ENCODE peak calls at places on chromosome 11, in five cellular contexts. R is fibroblast of villous mesenchyme, Q is MM.1S, D is body of pancreas, T is HFF-Myc. K is an unnamed sample.

GRCh38 chr11:19216709-19217374 is 15.1 kb upstream of the CSRP3 start:
- DNase-seq in R (no peak), Q (no peak), D (no peak), T (no peak), K (no peak)

GRCh38 chr11:17773674-17774073 is 39.1 kb downstream of the KCNC1 start:
- DNase-seq in T (no peak), D (no peak), Q (no peak), R (no peak), K (no peak)

GRCh38 chr11:113906038-113906437 is 1.4 kb downstream of the HTR3B start:
- DNase-seq in Q (no peak), D (peak), T (no peak), R (peak), K (peak)

GRCh38 chr11:1761110-1761856 is 2.4 kb downstream of the CTSD start:
- DNase-seq in Q (no peak), T (no peak), R (no peak), D (no peak), K (no peak)

GRCh38 chr11:59201376-59201775 is 11.4 kb downstream of the MPEG1 start:
- DNase-seq in T (no peak), D (no peak), Q (no peak), R (no peak), K (peak)

GRCh38 chr11:131447268-131447667 is 76.9 kb downstream of the NTM start:
- DNase-seq in D (no peak), Q (no peak), R (no peak), T (no peak), K (no peak)

GRCh38 chr11:69398529-69399492 is 82.7 kb upstream of the LINC01488 start:
- DNase-seq in R (peak), T (no peak), Q (no peak), D (peak), K (no peak)

GRCh38 chr11:68441466-68442230 is 18.9 kb upstream of the PPP6R3 start:
- DNase-seq in D (no peak), T (no peak), Q (no peak), R (peak), K (no peak)

GRCh38 chr11:79173615-79174014 is 267.2 kb downstream of the TENM4 start:
- DNase-seq in D (no peak), T (no peak), R (peak), Q (no peak), K (no peak)

GRCh38 chr11:87236368-87236767 is 198.6 kb downstream of the TMEM135 start:
- DNase-seq in R (no peak), T (no peak), D (no peak), Q (no peak), K (no peak)

GRCh38 chr11:3041699-3042098 is 15.5 kb downstream of the CARS1 start:
- DNase-seq in T (no peak), R (no peak), D (peak), Q (no peak), K (no peak)

GRCh38 chr11:125271436-125272064 is 107.0 kb downstream of the PKNOX2 start:
- DNase-seq in R (no peak), T (no peak), D (no peak), Q (no peak), K (no peak)

GRCh38 chr11:131845255-131845654 is 474.8 kb downstream of the NTM start:
- DNase-seq in Q (no peak), T (no peak), D (no peak), R (no peak), K (no peak)

GRCh38 chr11:19995131-19995530 is 165.1 kb downstream of the DBX1 start:
- DNase-seq in D (no peak), Q (no peak), R (peak), T (no peak), K (no peak)

GRCh38 chr11:9691865-9692264 is 28.0 kb downstream of the SWAP70 start:
- DNase-seq in R (no peak), Q (no peak), D (no peak), T (no peak), K (no peak)

GRCh38 chr11:84780689-84781293 is 846.4 kb downstream of the DLG2 start:
- DNase-seq in R (peak), Q (peak), D (no peak), T (no peak), K (peak)

GRCh38 chr11:17542249-17542648 is 2.0 kb downstream of the USH1C start:
- DNase-seq in T (no peak), R (no peak), D (peak), Q (no peak), K (no peak)

GRCh38 chr11:64870176-64870892 is 8.1 kb downstream of the EHD1 start:
- DNase-seq in D (no peak), T (no peak), Q (no peak), R (peak), K (peak)

GRCh38 chr11:102253018-102253775 is 64.1 kb upstream of the BIRC3 start:
- DNase-seq in D (no peak), R (no peak), Q (no peak), T (no peak), K (no peak)

GRCh38 chr11:59187587-59187986 is 15.7 kb downstream of the DTX4 start:
- DNase-seq in Q (no peak), R (peak), D (no peak), T (no peak), K (no peak)

GRCh38 chr11:8354622-8355417 is 91.1 kb upstream of the LMO1 start:
- DNase-seq in T (no peak), D (no peak), Q (no peak), R (no peak), K (peak)

GRCh38 chr11:47980907-47981621 is 705 bp downstream of the PTPRJ start:
- DNase-seq in D (peak), T (no peak), R (peak), Q (peak), K (peak)
- TF ChIP-seq CTCF in D (peak), T (no peak), R (peak), Q (no peak), K (no peak)

GRCh38 chr11:43130616-43131015 is 181.2 kb upstream of the API5 start:
- DNase-seq in T (no peak), D (no peak), R (no peak), Q (no peak), K (peak)
- TF ChIP-seq CTCF in T (no peak), D (no peak), R (no peak), Q (no peak), K (peak)

DNA sequence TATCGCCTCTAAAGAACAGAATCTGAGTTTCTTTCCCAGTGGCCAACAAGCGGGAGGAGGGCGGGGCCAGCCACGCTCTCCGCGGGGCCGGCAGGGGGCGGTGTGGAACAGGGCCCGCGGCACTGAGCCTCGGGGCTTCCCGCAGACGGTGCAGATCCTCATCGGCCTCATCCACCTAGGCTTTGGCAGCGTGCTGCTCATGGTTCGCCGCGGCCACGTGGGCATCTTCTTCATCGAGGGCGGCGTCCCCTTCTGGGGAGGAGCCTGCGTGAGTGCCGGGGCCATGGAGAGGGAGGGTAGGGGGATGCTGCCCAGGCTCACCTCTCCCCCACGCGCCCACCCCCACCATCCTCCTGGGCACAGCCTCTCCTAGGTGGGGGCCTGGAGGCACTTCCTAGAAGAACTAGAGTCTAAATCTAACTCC is 10.7 kb downstream of the MS4A15 start:
- DNase-seq in R (no peak), Q (no peak), D (no peak), T (no peak), K (no peak)
- TF ChIP-seq CTCF in R (peak), Q (no peak), D (peak), T (peak), K (peak)

GRCh38 chr11:37352485-37352884 is 754.4 kb upstream of the RAG2 start:
- DNase-seq in R (no peak), Q (no peak), D (no peak), T (no peak), K (no peak)
- TF ChIP-seq CTCF in R (no peak), Q (no peak), D (no peak), T (no peak), K (no peak)

DNA sequence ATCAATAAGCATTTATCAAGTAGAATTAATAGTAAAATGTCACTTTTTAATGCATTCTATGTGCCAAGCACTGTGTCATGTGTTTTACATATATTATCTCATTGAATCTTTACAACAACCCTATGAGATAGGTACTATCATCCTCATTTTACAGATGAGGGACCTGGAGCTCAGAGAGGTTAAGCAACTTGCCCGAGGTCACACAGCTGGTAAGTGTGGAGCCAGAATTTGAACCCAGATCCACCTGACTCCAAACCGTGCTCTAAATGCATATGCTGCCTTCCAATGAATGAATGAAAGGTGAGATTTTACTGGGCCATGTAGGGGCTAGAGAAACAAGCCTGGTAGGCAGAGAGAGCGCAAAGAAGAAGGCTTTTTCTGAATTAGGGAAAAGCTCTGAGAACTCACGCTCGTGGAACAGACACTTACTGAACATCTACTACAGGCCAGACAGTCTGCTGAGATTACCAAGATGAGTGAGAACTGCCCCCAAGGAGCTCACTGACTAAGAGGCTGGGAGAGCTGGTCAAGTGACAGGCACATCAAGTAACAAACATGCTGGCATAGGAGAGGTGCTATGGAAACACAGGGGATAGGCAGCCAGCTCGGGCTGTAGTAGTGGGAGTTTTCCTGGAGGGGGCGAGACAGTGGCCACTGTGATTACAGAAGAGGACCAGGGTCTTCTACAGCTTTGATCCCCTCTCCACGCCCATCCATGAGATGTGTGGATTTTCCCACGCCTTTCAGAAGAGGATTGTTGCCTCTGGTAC is 4.4 kb downstream of the ABCG4 start:
- DNase-seq in Q (no peak), R (no peak), D (no peak), T (no peak), K (no peak)
- TF ChIP-seq CTCF in Q (no peak), R (peak), D (no peak), T (peak), K (no peak)

GRCh38 chr11:71251761-71252433 is 480 bp downstream of the SHANK2 start:
- DNase-seq in R (no peak), D (peak), T (no peak), Q (no peak), K (peak)
- TF ChIP-seq CTCF in R (peak), D (peak), T (no peak), Q (no peak), K (peak)

GRCh38 chr11:63683133-63683991 is 2.1 kb downstream of the RTN3 start:
- DNase-seq in Q (no peak), R (peak), D (no peak), T (no peak), K (no peak)

GRCh38 chr11:63680842-63681207 is 475 bp upstream of the RTN3 start:
- DNase-seq in Q (no peak), T (no peak), D (no peak), R (no peak), K (peak)

GRCh38 chr11:63686912-63687311 is 5.6 kb downstream of the RTN3 start:
- DNase-seq in T (no peak), Q (no peak), D (peak), R (no peak), K (no peak)

GRCh38 chr11:63681208-63682044 is at the start of gene RTN3:
- DNase-seq in D (peak), Q (peak), R (peak), T (peak), K (peak)

DNA sequence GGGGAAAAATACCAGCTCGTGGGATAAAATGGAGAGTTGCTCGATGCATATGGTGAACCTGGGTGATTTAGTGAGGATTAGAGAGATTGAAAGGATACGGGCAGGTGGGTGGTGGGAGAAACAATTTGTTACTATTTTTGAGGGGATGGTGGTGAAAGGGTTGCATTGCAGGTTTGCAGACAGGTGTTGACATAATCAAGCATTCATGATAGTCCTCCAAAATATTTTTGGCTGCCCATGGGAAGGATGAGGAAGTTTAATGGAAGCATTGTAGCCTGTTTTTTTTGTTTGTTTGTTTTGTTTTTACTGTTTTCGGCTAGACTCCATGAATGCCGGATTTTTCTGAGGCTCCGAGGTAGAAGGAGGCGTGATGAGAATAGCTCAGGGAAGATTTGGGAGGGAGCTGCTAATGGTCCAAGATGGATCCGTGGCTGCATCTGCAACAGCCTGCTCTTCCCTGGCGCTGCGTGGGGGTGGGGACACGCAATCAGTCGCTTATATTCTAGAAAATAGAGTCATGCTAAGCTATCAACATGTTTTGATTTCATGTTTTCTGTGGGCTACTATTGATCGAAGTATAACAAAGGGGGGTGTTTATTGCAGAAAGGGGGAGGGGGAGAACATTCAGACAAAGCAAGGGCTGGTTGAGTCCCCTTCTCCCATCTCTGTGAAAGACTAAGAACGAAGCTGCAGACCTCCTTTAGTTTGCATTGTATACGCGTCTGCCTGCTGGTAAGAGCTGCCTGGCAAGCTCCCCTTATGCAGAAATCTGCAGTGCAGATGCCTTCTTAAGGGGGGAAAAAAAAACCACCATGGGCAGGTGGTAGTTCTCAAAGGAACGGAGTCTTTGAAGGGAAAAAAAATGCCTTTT is 980 bp downstream of the RTN3 start:
- DNase-seq in R (peak), D (peak), Q (no peak), T (no peak), K (peak)
- TF ChIP-seq CTCF in R (no peak), D (peak), Q (peak), T (no peak), K (peak)

DNA sequence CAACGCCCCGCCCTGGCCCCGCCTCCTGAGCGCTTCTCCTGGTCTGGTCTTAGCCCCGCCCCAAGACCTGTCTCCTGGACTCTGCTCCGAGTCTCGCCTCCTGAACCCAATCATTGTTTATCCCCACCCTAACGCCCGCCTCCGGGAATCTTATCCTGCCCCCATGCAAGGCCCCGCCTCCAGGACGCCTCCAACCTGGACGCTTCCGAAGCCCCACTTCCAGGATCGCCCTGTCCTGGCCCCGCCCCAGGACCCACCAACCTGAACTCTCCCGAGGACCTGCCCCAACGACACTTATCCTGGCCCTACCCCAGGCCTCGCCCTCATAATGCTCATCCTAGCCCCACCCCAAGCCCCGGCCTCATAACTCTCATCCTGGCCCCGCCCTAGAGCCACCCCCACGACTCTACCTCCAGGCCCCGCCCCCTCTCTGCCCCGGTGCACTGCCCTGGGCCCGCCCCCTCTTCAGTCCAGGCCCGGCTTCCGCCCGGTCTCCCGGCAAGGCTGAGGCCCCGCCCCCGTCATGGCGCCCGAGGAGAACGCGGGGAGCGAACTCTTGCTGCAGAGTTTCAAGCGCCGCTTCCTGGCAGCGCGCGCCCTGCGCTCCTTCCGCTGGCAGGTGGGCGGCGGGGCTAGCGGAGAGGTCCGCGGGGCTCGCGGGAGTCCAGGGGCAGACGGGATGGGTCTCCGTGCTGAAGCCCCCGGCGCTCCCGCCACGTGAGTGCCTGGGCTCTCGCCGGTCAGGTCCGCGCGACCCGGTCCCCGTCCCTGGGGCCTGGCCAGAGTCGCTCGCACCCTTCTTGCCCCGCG is 45.8 kb upstream of the DEFB108B start:
- DNase-seq in Q (peak), T (peak), R (peak), D (peak), K (peak)
- TF ChIP-seq CTCF in Q (no peak), T (no peak), R (no peak), D (no peak), K (no peak)

GRCh38 chr11:31805629-31806185 is 5.4 kb downstream of the PAX6 start:
- DNase-seq in D (no peak), Q (no peak), R (no peak), T (no peak), K (no peak)
- TF ChIP-seq CTCF in D (no peak), Q (no peak), R (no peak), T (no peak), K (no peak)

K was measured in GM12865.